ENCODE peak calls at places on chromosomes 13 and 19, in seven cellular contexts. W, A, I, U, T, Y and C are unnamed samples.

GRCh38 chr19:44521370-44521769 is 8.1 kb downstream of the CEACAM20 start:
- DNase-seq in W (no peak), A (no peak), I (no peak), U (no peak), T (no peak), Y (no peak), C (no peak)

GRCh38 chr13:62320129-62320724 is 904.6 kb upstream of the PCDH20 start:
- DNase-seq in W (no peak), A (peak), I (peak), U (no peak), T (peak), Y (no peak), C (no peak)

GRCh38 chr13:107516517-107516916 is 698.8 kb downstream of the LIG4 start:
- DNase-seq in W (no peak), A (no peak), I (no peak), U (no peak), T (no peak), Y (no peak), C (no peak)

GRCh38 chr19:36421749-36422481 is 3.5 kb upstream of the ZFP82 start:
- DNase-seq in W (no peak), A (no peak), I (no peak), U (no peak), T (peak), Y (no peak), C (no peak)

GRCh38 chr19:39390460-39390758 is 497 bp downstream of the PAF1 start:
- DNase-seq in W (peak), A (no peak), I (no peak), U (no peak), T (peak), Y (no peak), C (no peak)

GRCh38 chr13:52374389-52374788 is 31.6 kb downstream of the THSD1 start:
- DNase-seq in W (no peak), A (no peak), I (no peak), U (no peak), T (no peak), Y (no peak), C (no peak)

GRCh38 chr13:104253063-104253680 is 1187.0 kb upstream of the SLC10A2 start:
- DNase-seq in W (no peak), A (no peak), I (no peak), U (no peak), T (peak), Y (no peak), C (no peak)

GRCh38 chr13:41345165-41345920 is 34.3 kb downstream of the NAA16 start:
- DNase-seq in W (no peak), A (no peak), I (no peak), U (no peak), T (no peak), Y (no peak), C (no peak)

GRCh38 chr13:45206340-45206739 is 5.5 kb upstream of the KCTD4 start:
- DNase-seq in W (no peak), A (no peak), I (no peak), U (no peak), T (peak), Y (no peak), C (no peak)

GRCh38 chr13:55652657-55653056 is 1488.1 kb upstream of the PRR20A start:
- DNase-seq in W (no peak), A (no peak), I (no peak), U (no peak), T (no peak), Y (no peak), C (no peak)

GRCh38 chr13:41610426-41610825 is 153.1 kb downstream of the RGCC start:
- DNase-seq in W (no peak), A (no peak), I (peak), U (peak), T (peak), Y (no peak), C (no peak)

GRCh38 chr19:39928357-39928725 is 6.1 kb downstream of the FCGBP start:
- DNase-seq in W (no peak), A (no peak), I (no peak), U (no peak), T (no peak), Y (no peak), C (no peak)

GRCh38 chr13:24308488-24309020 is 826 bp upstream of the C1QTNF9 start:
- DNase-seq in W (no peak), A (no peak), I (no peak), U (no peak), T (no peak), Y (no peak), C (no peak)

GRCh38 chr19:32824906-32825608 is 44.5 kb downstream of the SLC7A9 start:
- DNase-seq in W (no peak), A (no peak), I (no peak), U (no peak), T (no peak), Y (no peak), C (no peak)

GRCh38 chr19:21317821-21318220 is 11.4 kb downstream of the ZNF708 start:
- DNase-seq in W (no peak), A (no peak), I (no peak), U (no peak), T (no peak), Y (no peak), C (no peak)

GRCh38 chr19:9796113-9796773 is 22.6 kb downstream of the FBXL12 start:
- DNase-seq in W (peak), A (peak), I (peak), U (peak), T (peak), Y (peak), C (peak)

GRCh38 chr13:59651479-59651878 is 512.2 kb downstream of the DIAPH3 start:
- DNase-seq in W (no peak), A (no peak), I (no peak), U (no peak), T (no peak), Y (no peak), C (no peak)

GRCh38 chr13:100209857-100210580 is 121.1 kb downstream of the PCCA start:
- DNase-seq in W (no peak), A (no peak), I (no peak), U (no peak), T (peak), Y (no peak), C (no peak)

GRCh38 chr13:50016421-50016820 is 1.2 kb downstream of the KCNRG start:
- DNase-seq in W (no peak), A (no peak), I (no peak), U (no peak), T (peak), Y (no peak), C (no peak)

GRCh38 chr13:30105381-30105780 is 202.0 kb downstream of the KATNAL1 start:
- DNase-seq in W (no peak), A (no peak), I (no peak), U (no peak), T (no peak), Y (no peak), C (no peak)

GRCh38 chr19:54473071-54473941 is at the start of gene CDC42EP5:
- DNase-seq in W (no peak), A (peak), I (no peak), U (peak), T (peak), Y (no peak), C (no peak)

GRCh38 chr19:40088299-40089047 is 2.3 kb downstream of the ZNF780A start:
- DNase-seq in W (no peak), A (no peak), I (no peak), U (no peak), T (no peak), Y (no peak), C (no peak)

GRCh38 chr13:65985632-65986031 is 1244.5 kb downstream of the PCDH9 start:
- DNase-seq in W (no peak), A (no peak), I (no peak), U (no peak), T (no peak), Y (no peak), C (no peak)

GRCh38 chr13:25292301-25292700 is 5.0 kb upstream of the MTMR6 start:
- DNase-seq in W (no peak), A (peak), I (no peak), U (no peak), T (peak), Y (no peak), C (no peak)

GRCh38 chr13:65595881-65596280 is 1634.3 kb downstream of the PCDH9 start:
- DNase-seq in W (no peak), A (no peak), I (no peak), U (no peak), T (peak), Y (no peak), C (no peak)

GRCh38 chr19:30780032-30780431 is 407.8 kb downstream of the ZNF536 start:
- DNase-seq in W (no peak), A (peak), I (no peak), U (no peak), T (no peak), Y (no peak), C (no peak)

GRCh38 chr13:91719033-91719432 is 320.6 kb downstream of the GPC5 start:
- DNase-seq in W (no peak), A (no peak), I (no peak), U (no peak), T (peak), Y (no peak), C (no peak)

GRCh38 chr13:49308977-49309408 is 61.3 kb downstream of the CDADC1 start:
- DNase-seq in W (no peak), A (no peak), I (no peak), U (peak), T (peak), Y (no peak), C (no peak)

GRCh38 chr19:45424191-45425058 is 708 bp upstream of the ERCC1 start:
- DNase-seq in W (no peak), A (no peak), I (no peak), U (peak), T (peak), Y (no peak), C (no peak)

GRCh38 chr19:4365341-4365740 is 22.0 kb downstream of the MPND start:
- DNase-seq in W (no peak), A (no peak), I (no peak), U (no peak), T (no peak), Y (no peak), C (no peak)